ENCODE peak calls at places on chromosomes 7 and 10, in nine cellular contexts. V, P, F, K, U, X, R, B and L are unnamed samples.

GRCh38 chr10:93673791-93674190 is 28.6 kb downstream of the FRA10AC1 start:
- DNase-seq in V (no peak), P (no peak), F (no peak), K (no peak), U (no peak), X (no peak), R (no peak), B (no peak), L (no peak)

GRCh38 chr10:88538038-88538437 is 45.1 kb downstream of the RNLS start:
- DNase-seq in V (no peak), P (no peak), F (no peak), K (no peak), U (no peak), X (no peak), R (peak), B (peak), L (no peak)

GRCh38 chr10:91856637-91857036 is 52.6 kb downstream of the FGFBP3 start:
- DNase-seq in V (no peak), P (no peak), F (no peak), K (no peak), U (no peak), X (no peak), R (no peak), B (no peak), L (no peak)

GRCh38 chr10:100510533-100511308 is 8.9 kb downstream of the SEC31B start:
- DNase-seq in V (no peak), P (peak), F (peak), K (no peak), U (no peak), X (no peak), R (no peak), B (no peak), L (no peak)

GRCh38 chr10:12535656-12536055 is 186.3 kb downstream of the CAMK1D start:
- DNase-seq in V (no peak), P (no peak), F (no peak), K (no peak), U (no peak), X (peak), R (no peak), B (no peak), L (no peak)

GRCh38 chr7:20217193-20217948 is at the start of gene MACC1:
- DNase-seq in V (no peak), P (peak), F (peak), K (peak), U (no peak), X (no peak), R (no peak), B (no peak), L (peak)

GRCh38 chr10:5563991-5564536 is 39.3 kb downstream of the CALML3 start:
- DNase-seq in V (no peak), P (no peak), F (no peak), K (no peak), U (no peak), X (peak), R (no peak), B (peak), L (no peak)

GRCh38 chr7:25369794-25370193 is 141.5 kb upstream of the NPVF start:
- DNase-seq in V (peak), P (peak), F (no peak), K (no peak), U (no peak), X (no peak), R (no peak), B (no peak), L (no peak)

GRCh38 chr10:17599089-17599488 is 18.1 kb downstream of the HACD1 start:
- DNase-seq in V (no peak), P (peak), F (peak), K (no peak), U (no peak), X (peak), R (no peak), B (no peak), L (no peak)

GRCh38 chr10:46555713-46556514 is 544 bp downstream of the GPRIN2 start:
- DNase-seq in V (no peak), P (peak), F (no peak), K (no peak), U (peak), X (no peak), R (no peak), B (no peak), L (no peak)

GRCh38 chr10:97399843-97400545 is 1.1 kb downstream of the RRP12 start:
- DNase-seq in V (no peak), P (peak), F (peak), K (no peak), U (peak), X (peak), R (no peak), B (no peak), L (peak)

GRCh38 chr7:121212031-121212430 is 116.8 kb upstream of the WNT16 start:
- DNase-seq in V (no peak), P (no peak), F (no peak), K (no peak), U (no peak), X (no peak), R (no peak), B (no peak), L (no peak)

GRCh38 chr10:112461029-112461887 is 14.2 kb downstream of the VTI1A start:
- DNase-seq in V (no peak), P (no peak), F (peak), K (no peak), U (no peak), X (peak), R (peak), B (peak), L (no peak)

GRCh38 chr7:68925241-68925640 is 673.0 kb upstream of the AUTS2 start:
- DNase-seq in V (no peak), P (no peak), F (no peak), K (no peak), U (no peak), X (no peak), R (no peak), B (no peak), L (no peak)

GRCh38 chr7:36784991-36785940 is 61.0 kb upstream of the AOAH start:
- DNase-seq in V (no peak), P (peak), F (peak), K (peak), U (peak), X (no peak), R (no peak), B (no peak), L (peak)

DNA sequence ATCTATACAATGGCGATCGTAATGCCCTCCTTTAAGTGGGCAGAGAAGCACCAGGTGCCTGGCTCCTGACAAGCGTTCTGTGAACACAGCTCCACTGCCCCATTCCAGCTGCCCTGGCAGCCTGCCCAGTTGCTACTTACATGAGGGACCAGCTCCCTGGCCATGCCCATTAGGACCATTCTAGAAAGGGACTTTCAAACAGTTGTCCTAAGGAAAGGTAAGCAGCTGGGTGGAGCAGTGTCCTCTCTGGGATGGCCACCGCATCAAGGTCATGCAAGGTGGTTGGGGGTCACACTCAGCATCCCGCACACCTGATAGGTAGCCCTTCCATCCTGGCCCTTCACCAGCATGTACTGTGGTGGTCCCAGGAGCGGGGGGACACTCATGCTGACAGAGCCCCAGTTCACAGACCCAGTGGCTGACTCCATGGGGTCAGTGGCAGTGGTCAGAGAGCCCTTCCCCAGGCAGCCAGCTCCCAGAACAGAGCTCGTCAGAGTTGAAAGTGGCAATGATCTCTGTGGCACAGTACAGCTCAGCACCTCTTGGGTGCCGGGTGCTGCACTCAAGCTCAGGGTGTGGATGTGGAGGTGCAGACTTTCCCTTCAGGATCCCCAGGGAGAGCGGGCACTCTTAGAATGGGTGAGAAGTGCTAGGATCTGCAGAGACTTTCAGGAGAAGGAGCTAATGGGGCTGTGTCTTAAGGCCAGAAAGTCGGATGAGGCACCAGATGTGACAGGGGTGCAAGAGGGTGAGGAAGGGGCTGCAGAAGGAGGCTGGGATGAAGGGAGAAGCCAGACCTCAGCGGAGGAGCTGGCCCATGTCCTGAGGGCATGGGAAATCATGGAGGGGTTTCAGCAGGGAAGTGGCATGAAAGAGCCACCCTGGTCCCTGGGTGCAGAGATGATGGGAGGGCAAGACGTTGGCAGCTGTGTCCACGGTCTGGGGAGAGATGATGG is 10.9 kb downstream of the MMRN2 start:
- DNase-seq in V (peak), P (no peak), F (no peak), K (no peak), U (no peak), X (no peak), R (no peak), B (no peak), L (no peak)
- TF ChIP-seq CTCF in V (no peak), P (no peak), F (no peak), K (no peak), U (no peak), X (no peak), R (no peak), B (no peak), L (no peak)

GRCh38 chr10:32189400-32190084 is 133.3 kb upstream of the KIF5B start:
- DNase-seq in V (no peak), P (peak), F (no peak), K (no peak), U (no peak), X (no peak), R (no peak), B (no peak), L (no peak)
- TF ChIP-seq CTCF in V (no peak), P (no peak), F (no peak), K (no peak), U (no peak), X (no peak), R (peak), B (peak), L (no peak)

DNA sequence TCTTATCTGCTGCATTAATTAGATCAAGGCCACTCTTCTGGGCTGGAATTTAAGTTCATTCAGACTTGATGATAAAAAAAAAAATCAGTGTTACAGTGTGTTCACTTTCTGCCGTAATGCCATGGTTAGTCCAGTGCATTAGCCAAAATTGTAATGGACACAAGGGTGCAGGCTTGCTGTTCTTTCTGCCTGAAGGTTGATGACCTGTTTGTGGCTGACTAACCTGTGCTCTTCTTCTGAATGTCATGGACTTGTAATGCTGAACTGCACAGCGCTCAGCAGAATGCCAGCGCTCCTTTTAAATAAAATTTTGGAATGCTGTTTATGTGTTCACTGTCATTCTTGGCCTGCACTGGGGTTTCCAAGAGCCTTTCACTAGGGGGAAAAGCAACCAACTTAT is 323.2 kb downstream of the ZNF248 start:
- DNase-seq in V (no peak), P (no peak), F (no peak), K (no peak), U (no peak), X (no peak), R (no peak), B (no peak), L (no peak)
- TF ChIP-seq CTCF in V (no peak), P (no peak), F (no peak), K (no peak), U (no peak), X (no peak), R (no peak), B (no peak), L (no peak)

GRCh38 chr7:26397786-26398435 is 106.2 kb downstream of the SNX10 start:
- DNase-seq in V (no peak), P (peak), F (no peak), K (no peak), U (peak), X (no peak), R (no peak), B (peak), L (peak)
- TF ChIP-seq CTCF in V (no peak), P (no peak), F (no peak), K (no peak), U (peak), X (no peak), R (no peak), B (no peak), L (no peak)

GRCh38 chr7:79060498-79060897 is 393.0 kb downstream of the MAGI2 start:
- DNase-seq in V (no peak), P (no peak), F (no peak), K (no peak), U (no peak), X (no peak), R (no peak), B (no peak), L (no peak)

GRCh38 chr7:79064187-79064823 is 389.2 kb downstream of the MAGI2 start:
- DNase-seq in V (no peak), P (no peak), F (no peak), K (no peak), U (no peak), X (no peak), R (no peak), B (no peak), L (no peak)

GRCh38 chr7:79063019-79063698 is 390.3 kb downstream of the MAGI2 start:
- DNase-seq in V (no peak), P (no peak), F (no peak), K (no peak), U (no peak), X (no peak), R (no peak), B (no peak), L (no peak)
- TF ChIP-seq CTCF in V (no peak), P (no peak), F (no peak), K (peak), U (no peak), X (peak), R (no peak), B (peak), L (no peak)

GRCh38 chr7:87059525-87060287 is at the start of gene ELAPOR2:
- DNase-seq in V (peak), P (peak), F (peak), K (peak), U (peak), X (peak), R (no peak), B (peak), L (peak)
- TF ChIP-seq CTCF in V (peak), P (peak), F (peak), K (peak), U (peak), X (peak), R (no peak), B (no peak), L (peak)